ENCODE peak calls at places on chromosomes 3 and 15, in five cellular contexts. One of them, this sample, is unnamed.

GRCh38 chr3:143763568-143764162 is 84.6 kb downstream of the SLC9A9 start:
- DNase-seq in HepG2: no peak
- DNase-seq in HCT116: no peak
- DNase-seq in K562: no peak
- DNase-seq in GM12878: no peak
- DNase-seq in this sample: no peak

GRCh38 chr3:152365126-152365525 is 96.4 kb downstream of the MBNL1 start:
- DNase-seq in HepG2: no peak
- DNase-seq in HCT116: no peak
- DNase-seq in GM12878: no peak
- DNase-seq in K562: no peak
- DNase-seq in this sample: no peak

GRCh38 chr3:143242691-143243090 is 123.1 kb downstream of the CHST2 start:
- DNase-seq in GM12878: no peak
- DNase-seq in HCT116: no peak
- DNase-seq in K562: no peak
- DNase-seq in HepG2: no peak
- DNase-seq in this sample: no peak

GRCh38 chr15:66570842-66571241 is 5.0 kb upstream of the LCTL start:
- DNase-seq in K562: no peak
- DNase-seq in HCT116: no peak
- DNase-seq in GM12878: no peak
- DNase-seq in HepG2: no peak
- DNase-seq in this sample: no peak

GRCh38 chr3:12884790-12885584 is 43.6 kb upstream of the RPL32 start:
- DNase-seq in K562: no peak
- DNase-seq in GM12878: no peak
- DNase-seq in HCT116: no peak
- DNase-seq in HepG2: no peak
- DNase-seq in this sample: no peak

GRCh38 chr3:126986001-126986400 is 3.1 kb downstream of the PLXNA1 start:
- DNase-seq in GM12878: no peak
- DNase-seq in K562: peak
- DNase-seq in HepG2: no peak
- DNase-seq in HCT116: no peak
- DNase-seq in this sample: no peak

GRCh38 chr3:143123353-143123974 is 3.9 kb downstream of the CHST2 start:
- DNase-seq in K562: no peak
- DNase-seq in HCT116: no peak
- DNase-seq in HepG2: no peak
- DNase-seq in GM12878: no peak
- DNase-seq in this sample: no peak

GRCh38 chr3:173398111-173398479 is 551 bp downstream of the NLGN1 start:
- DNase-seq in HCT116: no peak
- DNase-seq in K562: no peak
- DNase-seq in HepG2: no peak
- DNase-seq in GM12878: no peak
- DNase-seq in this sample: peak

GRCh38 chr3:108132727-108133373 is 42.0 kb upstream of the CD47 start:
- DNase-seq in K562: no peak
- DNase-seq in HepG2: no peak
- DNase-seq in GM12878: no peak
- DNase-seq in HCT116: peak
- DNase-seq in this sample: no peak

GRCh38 chr15:67465196-67465952 is 55.6 kb upstream of the C15orf61 start:
- DNase-seq in HCT116: no peak
- DNase-seq in GM12878: no peak
- DNase-seq in HepG2: no peak
- DNase-seq in K562: no peak
- DNase-seq in this sample: no peak

GRCh38 chr3:59426851-59427565 is 377.2 kb upstream of the CFAP20DC start:
- DNase-seq in GM12878: no peak
- DNase-seq in K562: no peak
- DNase-seq in HepG2: no peak
- DNase-seq in HCT116: no peak
- DNase-seq in this sample: no peak

GRCh38 chr3:185715091-185715490 is 109.8 kb downstream of the IGF2BP2 start:
- DNase-seq in HCT116: no peak
- DNase-seq in HepG2: no peak
- DNase-seq in K562: no peak
- DNase-seq in GM12878: no peak
- DNase-seq in this sample: no peak

GRCh38 chr15:63050737-63051700 is 8.5 kb downstream of the TPM1 start:
- DNase-seq in HepG2: peak
- DNase-seq in K562: peak
- DNase-seq in HCT116: no peak
- DNase-seq in GM12878: no peak
- DNase-seq in this sample: no peak

GRCh38 chr3:170355738-170356595 is 1.5 kb upstream of the SKIL start:
- DNase-seq in HepG2: no peak
- DNase-seq in GM12878: peak
- DNase-seq in K562: peak
- DNase-seq in HCT116: no peak
- DNase-seq in this sample: no peak

GRCh38 chr3:13113346-13114335 is 40.4 kb upstream of the IQSEC1 start:
- DNase-seq in K562: no peak
- DNase-seq in GM12878: no peak
- DNase-seq in HepG2: no peak
- DNase-seq in HCT116: no peak
- DNase-seq in this sample: no peak

GRCh38 chr3:194497799-194498575 is 11.2 kb upstream of the ATP13A3 start:
- DNase-seq in GM12878: no peak
- DNase-seq in HepG2: peak
- DNase-seq in K562: no peak
- DNase-seq in HCT116: no peak
- DNase-seq in this sample: no peak

GRCh38 chr3:49248828-49249227 is 28.2 kb downstream of the C3orf62 start:
- DNase-seq in HCT116: no peak
- DNase-seq in HepG2: no peak
- DNase-seq in GM12878: peak
- DNase-seq in K562: no peak
- DNase-seq in this sample: no peak

GRCh38 chr15:79432345-79433311 is 492 bp downstream of the MINAR1 start:
- DNase-seq in HCT116: no peak
- DNase-seq in GM12878: no peak
- DNase-seq in HepG2: no peak
- DNase-seq in K562: no peak
- DNase-seq in this sample: no peak

GRCh38 chr15:46681901-46682300 is 1035.4 kb upstream of the SEMA6D start:
- DNase-seq in K562: no peak
- DNase-seq in HCT116: no peak
- DNase-seq in HepG2: no peak
- DNase-seq in GM12878: no peak
- DNase-seq in this sample: no peak

GRCh38 chr3:11230807-11231206 is 41.4 kb upstream of the ATG7 start:
- DNase-seq in K562: no peak
- DNase-seq in GM12878: no peak
- DNase-seq in HCT116: no peak
- DNase-seq in HepG2: no peak
- DNase-seq in this sample: no peak

GRCh38 chr3:113754486-113755159 is 7.8 kb downstream of the ATP6V1A start:
- DNase-seq in K562: no peak
- DNase-seq in GM12878: no peak
- DNase-seq in HCT116: no peak
- DNase-seq in HepG2: no peak
- DNase-seq in this sample: no peak

GRCh38 chr15:40006003-40006402 is 33.0 kb downstream of the SRP14 start:
- DNase-seq in K562: no peak
- DNase-seq in HepG2: no peak
- DNase-seq in GM12878: no peak
- DNase-seq in HCT116: no peak
- DNase-seq in this sample: no peak

GRCh38 chr3:136380530-136380929 is 130.4 kb downstream of the PCCB start:
- DNase-seq in HCT116: no peak
- DNase-seq in GM12878: no peak
- DNase-seq in K562: no peak
- DNase-seq in HepG2: no peak
- DNase-seq in this sample: no peak

GRCh38 chr15:55710286-55710685 is 32.7 kb downstream of the PRTG start:
- DNase-seq in GM12878: no peak
- DNase-seq in HCT116: no peak
- DNase-seq in HepG2: no peak
- DNase-seq in K562: no peak
- DNase-seq in this sample: no peak

GRCh38 chr15:66039117-66039860 is 170.0 kb downstream of the RAB11A start:
- DNase-seq in GM12878: no peak
- DNase-seq in K562: no peak
- DNase-seq in HepG2: no peak
- DNase-seq in HCT116: no peak
- DNase-seq in this sample: peak

GRCh38 chr15:90203473-90203872 is 2.3 kb downstream of the SEMA4B start:
- DNase-seq in GM12878: no peak
- DNase-seq in HCT116: no peak
- DNase-seq in HepG2: no peak
- DNase-seq in K562: no peak
- DNase-seq in this sample: no peak

GRCh38 chr3:190585771-190586630 is 72.1 kb downstream of the IL1RAP start:
- DNase-seq in K562: no peak
- DNase-seq in HepG2: peak
- DNase-seq in HCT116: peak
- DNase-seq in GM12878: no peak
- DNase-seq in this sample: no peak

GRCh38 chr3:50290116-50290745 is 2.0 kb downstream of the IFRD2 start:
- DNase-seq in HepG2: no peak
- DNase-seq in GM12878: no peak
- DNase-seq in HCT116: no peak
- DNase-seq in K562: no peak
- DNase-seq in this sample: no peak

GRCh38 chr3:16240229-16241023 is 24.3 kb downstream of the DPH3 start:
- DNase-seq in GM12878: no peak
- DNase-seq in HepG2: no peak
- DNase-seq in HCT116: no peak
- DNase-seq in K562: no peak
- DNase-seq in this sample: no peak

GRCh38 chr3:159850481-159850880 is 138.2 kb upstream of the IL12A start:
- DNase-seq in HCT116: no peak
- DNase-seq in GM12878: no peak
- DNase-seq in K562: no peak
- DNase-seq in HepG2: no peak
- DNase-seq in this sample: no peak

GRCh38 chr3:159854500-159855124 is 134.0 kb upstream of the IL12A start:
- DNase-seq in HepG2: peak
- DNase-seq in K562: no peak
- DNase-seq in HCT116: peak
- DNase-seq in GM12878: no peak
- DNase-seq in this sample: no peak

GRCh38 chr3:159853506-159853864 is 135.2 kb upstream of the IL12A start:
- DNase-seq in K562: no peak
- DNase-seq in HCT116: no peak
- DNase-seq in GM12878: no peak
- DNase-seq in HepG2: no peak
- DNase-seq in this sample: no peak

GRCh38 chr3:159852256-159852655 is 136.4 kb upstream of the IL12A start:
- DNase-seq in GM12878: no peak
- DNase-seq in HepG2: no peak
- DNase-seq in HCT116: no peak
- DNase-seq in K562: no peak
- DNase-seq in this sample: no peak

GRCh38 chr3:159852821-159853505 is 135.7 kb upstream of the IL12A start:
- DNase-seq in HepG2: no peak
- DNase-seq in K562: no peak
- DNase-seq in GM12878: no peak
- DNase-seq in HCT116: no peak
- DNase-seq in this sample: no peak
- TF ChIP-seq ZNF274 in HepG2: no peak
- TF ChIP-seq ZNF274 in K562: no peak
- TF ChIP-seq ZNF274 in GM12878: no peak
- TF ChIP-seq ZNF274 in HCT116: no peak
- TF ChIP-seq ZNF274 in this sample: no peak

DNA sequence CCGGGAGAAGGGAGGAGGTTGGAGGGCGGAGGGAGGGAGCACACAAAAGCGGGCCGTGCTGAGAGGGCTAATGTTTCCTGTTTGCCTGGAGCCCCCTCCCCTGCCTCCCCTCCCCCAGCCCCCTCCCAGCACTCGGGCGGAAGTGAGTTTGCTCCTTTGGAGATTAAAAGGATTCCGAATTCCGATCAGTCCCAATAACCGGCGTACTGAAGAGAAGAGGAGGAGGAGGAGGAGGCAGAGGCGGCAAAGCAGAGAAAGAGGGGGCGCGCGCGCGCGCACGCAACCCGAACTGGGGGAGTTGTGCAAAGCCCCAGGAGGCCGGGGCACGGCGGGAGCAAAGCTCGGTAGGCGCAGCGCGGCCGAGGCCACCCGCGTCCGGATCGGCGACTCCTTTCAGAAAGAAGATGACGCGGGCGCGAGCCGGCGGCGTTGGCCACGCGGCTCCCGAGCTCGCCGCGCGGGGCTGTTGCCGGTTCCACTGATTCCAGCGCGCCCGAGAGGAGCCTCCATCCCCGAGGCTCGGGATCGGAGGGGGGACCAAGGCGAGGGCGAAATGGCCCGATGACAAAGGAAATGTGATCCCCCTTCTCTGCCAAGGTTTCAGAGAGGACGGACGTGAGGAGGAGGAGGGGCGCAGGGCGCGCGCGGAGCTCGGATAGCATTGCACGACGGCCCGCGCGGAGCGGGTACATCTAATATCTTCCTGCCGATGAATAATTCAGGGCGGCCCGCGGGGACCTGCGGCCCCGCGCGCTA is 1.2 kb upstream of the TRIM71 start:
- DNase-seq in K562: no peak
- DNase-seq in HCT116: no peak
- DNase-seq in HepG2: peak
- DNase-seq in GM12878: no peak
- DNase-seq in this sample: peak
- TF ChIP-seq SP1 in K562: no peak
- TF ChIP-seq SP1 in HCT116: no peak
- TF ChIP-seq SP1 in HepG2: no peak
- TF ChIP-seq SP1 in GM12878: no peak
- TF ChIP-seq SP1 in this sample: peak

GRCh38 chr3:116264546-116265174 is 180.6 kb downstream of the LSAMP start:
- DNase-seq in HepG2: no peak
- DNase-seq in K562: no peak
- DNase-seq in HCT116: no peak
- DNase-seq in GM12878: no peak
- DNase-seq in this sample: no peak

GRCh38 chr3:116260491-116260890 is 184.8 kb downstream of the LSAMP start:
- DNase-seq in GM12878: no peak
- DNase-seq in K562: no peak
- DNase-seq in HCT116: no peak
- DNase-seq in HepG2: no peak
- DNase-seq in this sample: no peak

GRCh38 chr3:116263842-116264545 is 181.3 kb downstream of the LSAMP start:
- DNase-seq in HepG2: no peak
- DNase-seq in K562: no peak
- DNase-seq in GM12878: no peak
- DNase-seq in HCT116: no peak
- DNase-seq in this sample: no peak

GRCh38 chr3:116256843-116257485 is 188.3 kb downstream of the LSAMP start:
- DNase-seq in HCT116: no peak
- DNase-seq in K562: no peak
- DNase-seq in HepG2: no peak
- DNase-seq in GM12878: no peak
- DNase-seq in this sample: no peak

GRCh38 chr3:116259984-116260383 is 185.3 kb downstream of the LSAMP start:
- DNase-seq in HepG2: no peak
- DNase-seq in K562: no peak
- DNase-seq in HCT116: no peak
- DNase-seq in GM12878: no peak
- DNase-seq in this sample: no peak
- TF ChIP-seq ZNF274 in HepG2: no peak
- TF ChIP-seq ZNF274 in K562: no peak
- TF ChIP-seq ZNF274 in HCT116: no peak
- TF ChIP-seq ZNF274 in GM12878: no peak
- TF ChIP-seq ZNF274 in this sample: no peak

GRCh38 chr15:92903588-92903955 is 3.4 kb downstream of the CHD2 start:
- DNase-seq in K562: no peak
- DNase-seq in HepG2: no peak
- DNase-seq in GM12878: no peak
- DNase-seq in HCT116: no peak
- DNase-seq in this sample: no peak
- TF ChIP-seq SP1 in K562: no peak
- TF ChIP-seq SP1 in HepG2: no peak
- TF ChIP-seq SP1 in GM12878: no peak
- TF ChIP-seq SP1 in HCT116: no peak
- TF ChIP-seq SP1 in this sample: no peak

This sample was measured in H1.